ENCODE peak calls at places on chromosome 4, in four cellular contexts. Z, K, C and T are unnamed samples.
A peak's percentile ranks its signal among the peaks of the same experiment; 100 is the strongest.

GRCh38 chr4:1843852-1844251 is 12.1 kb downstream of the LETM1 start:
- DNase-seq in C (no peak), Z (peak; percentile 95), K (no peak), T (no peak)

GRCh38 chr4:133095591-133095990 is 53.5 kb upstream of the PCDH10 start:
- DNase-seq in Z (no peak), C (no peak), K (no peak), T (no peak)

GRCh38 chr4:108901271-108901670 is 138.4 kb upstream of the ETNPPL start:
- DNase-seq in K (no peak), Z (no peak), C (no peak), T (no peak)

GRCh38 chr4:26877946-26878345 is 17.3 kb downstream of the STIM2 start:
- DNase-seq in C (no peak), K (no peak), Z (no peak), T (peak; percentile 23)

GRCh38 chr4:156481845-156482244 is 489.8 kb downstream of the PDGFC start:
- DNase-seq in C (no peak), K (no peak), Z (no peak), T (no peak)

GRCh38 chr4:5780831-5781480 is 70.0 kb downstream of the EVC start:
- DNase-seq in K (no peak), Z (peak; percentile 25), C (no peak), T (no peak)

GRCh38 chr4:153945704-153946103 is 156.8 kb upstream of the SFRP2 start:
- DNase-seq in Z (no peak), C (no peak), K (no peak), T (no peak)

GRCh38 chr4:83212041-83212851 is 72.4 kb downstream of the COQ2 start:
- DNase-seq in Z (no peak), C (peak; percentile 92), K (no peak), T (peak; percentile 86)

GRCh38 chr4:1512738-1513660 is 106.8 kb upstream of the NKX1-1 start:
- DNase-seq in Z (no peak), C (peak; percentile 5), K (peak; percentile 78), T (peak; percentile 18)

GRCh38 chr4:46878641-46879040 is 30.4 kb downstream of the COX7B2 start:
- DNase-seq in C (no peak), K (no peak), Z (no peak), T (no peak)

GRCh38 chr4:177125656-177126055 is 184.0 kb upstream of the NEIL3 start:
- DNase-seq in K (no peak), C (no peak), Z (no peak), T (no peak)

GRCh38 chr4:25144870-25145481 is 15.3 kb downstream of the SEPSECS start:
- DNase-seq in C (no peak), K (no peak), Z (no peak), T (no peak)

GRCh38 chr4:24805566-24805965 is 10.2 kb downstream of the SOD3 start:
- DNase-seq in K (no peak), Z (no peak), C (no peak), T (no peak)

GRCh38 chr4:146407669-146408084 is 114.1 kb downstream of the SLC10A7 start:
- DNase-seq in K (no peak), Z (no peak), C (no peak), T (no peak)

GRCh38 chr4:31461425-31461824 is 741.3 kb downstream of the PCDH7 start:
- DNase-seq in C (no peak), K (no peak), Z (no peak), T (no peak)

GRCh38 chr4:1169171-1169671 is 3.2 kb downstream of the SPON2 start:
- DNase-seq in C (no peak), K (no peak), Z (no peak), T (no peak)

GRCh38 chr4:118981839-118982381 is 93.3 kb downstream of the SYNPO2 start:
- DNase-seq in C (peak; percentile 14), K (no peak), Z (peak; percentile 86), T (peak; percentile 60)

GRCh38 chr4:67922697-67923096 is 38.9 kb upstream of the TMPRSS11D start:
- DNase-seq in Z (peak; percentile 66), C (no peak), K (no peak), T (no peak)

GRCh38 chr4:138158746-138159297 is 83.3 kb downstream of the SLC7A11 start:
- DNase-seq in Z (no peak), C (no peak), K (no peak), T (no peak)

GRCh38 chr4:107719211-107719926 is 665 bp downstream of the PAPSS1 start:
- DNase-seq in Z (peak; percentile 57), C (peak; percentile 12), K (no peak), T (no peak)

GRCh38 chr4:151727365-151727764 is 33.4 kb downstream of the GATB start:
- DNase-seq in C (no peak), Z (no peak), K (no peak), T (no peak)

GRCh38 chr4:39637572-39638357 is 900 bp downstream of the SMIM14 start:
- DNase-seq in C (peak; percentile 32), K (peak; percentile 82), Z (peak; percentile 75), T (peak; percentile 36)

GRCh38 chr4:85024671-85025070 is 58.2 kb upstream of the WDFY3 start:
- DNase-seq in Z (no peak), C (no peak), K (no peak), T (no peak)

GRCh38 chr4:40960926-40961325 is 211.2 kb downstream of the NSUN7 start:
- DNase-seq in Z (no peak), K (no peak), C (no peak), T (no peak)

GRCh38 chr4:147733614-147734344 is 1.9 kb downstream of the ARHGAP10 start:
- DNase-seq in Z (peak; percentile 59), C (no peak), K (no peak), T (no peak)

GRCh38 chr4:183637461-183637860 is 21.5 kb downstream of the RWDD4 start:
- DNase-seq in K (no peak), Z (no peak), C (no peak), T (no peak)

GRCh38 chr4:164383187-164384181 is 370.4 kb upstream of the SMIM31 start:
- DNase-seq in K (peak; percentile 80), C (no peak), Z (no peak), T (no peak)

GRCh38 chr4:6087669-6088068 is 69.4 kb upstream of the C4orf50 start:
- DNase-seq in Z (peak; percentile 60), K (no peak), C (no peak), T (no peak)

GRCh38 chr4:152535236-152535902 is 523 bp downstream of the FBXW7 start:
- DNase-seq in K (peak; percentile 78), Z (no peak), C (no peak), T (no peak)

GRCh38 chr4:154465085-154465484 is 26.5 kb downstream of the DCHS2 start:
- DNase-seq in Z (no peak), C (no peak), K (no peak), T (no peak)

GRCh38 chr4:94826206-94826605 is 68.5 kb downstream of the BMPR1B start:
- DNase-seq in Z (no peak), K (no peak), C (no peak), T (no peak)

GRCh38 chr4:73944061-73944875 is 37.6 kb downstream of the PF4 start:
- DNase-seq in Z (no peak), K (peak; percentile 70), C (no peak), T (no peak)

GRCh38 chr4:140252742-140253555 is 99.0 kb upstream of the MAML3 start:
- DNase-seq in C (peak; percentile 29), K (peak; percentile 90), Z (peak; percentile 88), T (peak; percentile 48)

GRCh38 chr4:55444822-55445221 is 49.1 kb downstream of the TMEM165 start:
- DNase-seq in C (no peak), K (no peak), Z (no peak), T (no peak)

GRCh38 chr4:17670423-17670822 is 56.0 kb downstream of the MED28 start:
- DNase-seq in Z (no peak), K (no peak), C (no peak), T (no peak)

GRCh38 chr4:112287258-112287873 is 1.7 kb upstream of the TIFA start:
- DNase-seq in K (no peak), C (no peak), Z (no peak), T (no peak)
- H3K4me3 ChIP-seq in K (no peak overlapping the region), C (peak overlapping the region; percentile 39), Z (no peak overlapping the region), T (peak overlapping the region; percentile 27)

GRCh38 chr4:71616168-71616811 is 167.6 kb downstream of the GC start:
- DNase-seq in C (no peak), Z (no peak), K (no peak), T (no peak)
- H3K4me1 ChIP-seq in C (no peaks in the 10 kb centered on the region), Z (no peaks in the 10 kb centered on the region), K (no peaks in the 10 kb centered on the region), T (no peaks in the 10 kb centered on the region)

GRCh38 chr4:44448548-44449443 is at the start of gene KCTD8:
- DNase-seq in K (peak; percentile 95), Z (peak; percentile 93), C (peak; percentile 7), T (no peak)

GRCh38 chr4:44447563-44448504 is 775 bp downstream of the KCTD8 start:
- DNase-seq in C (no peak), K (peak; percentile 78), Z (peak; percentile 57), T (no peak)

GRCh38 chr4:44446801-44447562 is 1.6 kb downstream of the KCTD8 start:
- DNase-seq in K (peak; percentile 51), Z (no peak), C (no peak), T (no peak)

DNA sequence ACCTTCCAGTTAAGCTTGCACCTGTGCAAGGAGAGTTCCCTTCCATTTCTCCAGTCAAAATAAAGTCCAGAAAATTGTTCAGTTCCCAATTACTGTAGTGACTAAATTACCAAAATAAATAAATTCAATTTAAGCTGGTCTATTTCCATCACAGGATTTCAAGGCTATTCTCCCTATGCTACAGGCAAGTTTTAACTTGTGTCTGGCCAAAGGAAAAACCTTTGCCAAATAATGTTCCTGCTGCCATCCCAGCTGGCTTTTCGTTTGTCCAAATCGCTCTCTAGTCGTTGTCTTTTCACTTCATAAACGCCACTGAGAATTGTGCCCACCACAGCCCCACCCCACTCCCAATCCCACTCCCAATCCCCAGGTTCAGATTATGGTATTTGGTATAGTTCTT is 2.4 kb downstream of the KCTD8 start:
- DNase-seq in K (no peak), Z (no peak), C (no peak), T (no peak)
- H3K4me3 ChIP-seq in K (no peak overlapping the region), Z (no peak overlapping the region), C (no peak overlapping the region), T (no peak overlapping the region)

DNA sequence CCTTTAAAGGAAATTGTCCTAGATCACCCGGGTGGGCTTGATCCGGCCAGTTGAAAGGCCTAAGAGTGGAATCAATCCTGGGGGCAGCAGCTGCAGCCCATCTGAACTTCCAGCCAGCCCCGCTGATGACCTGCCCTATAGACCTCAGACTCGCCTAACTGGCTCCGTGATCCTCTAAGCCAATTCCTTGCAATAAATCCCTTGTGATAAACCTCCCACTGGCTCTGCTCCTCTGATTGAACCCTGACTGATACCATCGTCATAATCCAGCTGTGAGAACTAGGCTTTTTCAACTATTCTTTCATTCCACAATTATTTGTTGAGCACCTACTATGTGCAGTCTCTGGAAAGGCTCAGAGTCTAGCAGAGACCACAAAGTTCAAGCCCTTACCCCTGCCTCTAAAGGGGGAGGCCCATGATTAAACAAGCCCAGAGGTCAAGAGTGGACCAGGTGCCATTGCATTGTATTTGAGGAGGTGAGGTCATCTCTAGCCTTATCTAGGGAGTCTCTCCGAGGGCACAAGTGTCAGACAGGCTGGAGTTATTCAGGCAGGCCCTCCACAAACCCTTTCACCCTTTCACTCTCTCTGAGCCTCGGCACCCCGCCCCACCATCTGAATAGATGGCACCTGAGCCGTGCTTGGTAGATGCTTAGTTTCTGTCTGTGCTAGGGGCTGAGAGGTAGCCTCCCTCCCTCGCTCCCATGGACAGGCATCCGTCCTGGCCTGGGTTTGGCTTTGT is 20.5 kb upstream of the GPR78 start:
- DNase-seq in C (no peak), K (peak; percentile 50), Z (no peak), T (peak; percentile 27)
- H3K4me1 ChIP-seq in C (no peaks in the 10 kb centered on the region), K (no peaks in the 10 kb centered on the region), Z (no peaks in the 10 kb centered on the region), T (no peaks in the 10 kb centered on the region)

GRCh38 chr4:173522160-173522873 is 7.7 kb downstream of the HAND2 start:
- DNase-seq in K (peak; percentile 93), C (no peak), Z (peak; percentile 90), T (no peak)
- H3K4me3 ChIP-seq in K (peak overlapping the region; percentile 23), C (no peak overlapping the region), Z (no peak overlapping the region), T (no peak overlapping the region)

GRCh38 chr4:71189471-71189870 is 149.3 kb upstream of the SLC4A4 start:
- DNase-seq in C (no peak), Z (no peak), K (no peak), T (no peak)
- H3K4me1 ChIP-seq in C (peaks cover 4% of the 10 kb centered on the region), Z (peaks cover 8% of the 10 kb centered on the region), K (no peaks in the 10 kb centered on the region), T (peaks cover 18% of the 10 kb centered on the region)